ENCODE peak calls at places on chromosomes 13 and 19, in five cellular contexts. I, K, H, U and C are unnamed samples.

GRCh38 chr13:30884543-30884942 is 21.5 kb upstream of the MEDAG start:
- DNase-seq in I (no peak), K (no peak), H (no peak), U (no peak), C (no peak)

GRCh38 chr13:72163671-72164070 is 296.7 kb upstream of the DACH1 start:
- DNase-seq in I (no peak), K (no peak), H (no peak), U (no peak), C (no peak)

GRCh38 chr13:47903836-47904235 is 97.2 kb downstream of the SUCLA2 start:
- DNase-seq in I (peak), K (no peak), H (no peak), U (no peak), C (no peak)

GRCh38 chr13:109684084-109684835 is 102.1 kb downstream of the IRS2 start:
- DNase-seq in I (no peak), K (no peak), H (no peak), U (no peak), C (no peak)

GRCh38 chr13:53138369-53139036 is 109.9 kb downstream of the OLFM4 start:
- DNase-seq in I (peak), K (no peak), H (no peak), U (no peak), C (no peak)

GRCh38 chr13:97119899-97120745 is 102.0 kb upstream of the MBNL2 start:
- DNase-seq in I (no peak), K (no peak), H (no peak), U (no peak), C (no peak)

GRCh38 chr19:36418287-36419001 is at the start of gene ZFP82:
- DNase-seq in I (peak), K (peak), H (peak), U (peak), C (peak)

GRCh38 chr13:28657784-28658538 is 969 bp upstream of the POMP start:
- DNase-seq in I (peak), K (no peak), H (no peak), U (no peak), C (no peak)

GRCh38 chr19:48403606-48404005 is 10.1 kb downstream of the GRIN2D start:
- DNase-seq in I (peak), K (no peak), H (no peak), U (no peak), C (peak)

GRCh38 chr13:109318945-109319590 is 467.3 kb downstream of the IRS2 start:
- DNase-seq in I (no peak), K (no peak), H (no peak), U (no peak), C (no peak)

GRCh38 chr19:3151563-3152430 is 16.0 kb downstream of the GNA15 start:
- DNase-seq in I (no peak), K (no peak), H (no peak), U (no peak), C (no peak)

GRCh38 chr19:50415661-50416033 is 3.1 kb upstream of the SPIB start:
- DNase-seq in I (no peak), K (no peak), H (no peak), U (no peak), C (no peak)

GRCh38 chr13:43229506-43229905 is 206.1 kb downstream of the DNAJC15 start:
- DNase-seq in I (peak), K (no peak), H (no peak), U (no peak), C (no peak)

GRCh38 chr13:21670883-21671792 is at the start of gene FGF9:
- DNase-seq in I (peak), K (no peak), H (peak), U (peak), C (peak)
- H3K27ac ChIP-seq in I (no peak), K (no peak), H (peak), U (peak), C (peak)

GRCh38 chr19:41195675-41196497 is 2.9 kb downstream of the CYP2S1 start:
- DNase-seq in I (peak), K (no peak), H (no peak), U (no peak), C (no peak)
- H3K27ac ChIP-seq in I (no peak), K (no peak), H (peak), U (no peak), C (no peak)

GRCh38 chr19:39248806-39249205 is at the start of gene IFNL4:
- DNase-seq in I (no peak), K (no peak), H (no peak), U (no peak), C (no peak)

GRCh38 chr19:39251081-39251480 is 2.4 kb upstream of the IFNL4 start:
- DNase-seq in I (no peak), K (no peak), H (no peak), U (no peak), C (no peak)

GRCh38 chr19:39252458-39252857 is 3.8 kb upstream of the IFNL4 start:
- DNase-seq in I (no peak), K (no peak), H (no peak), U (no peak), C (no peak)

GRCh38 chr19:39247701-39248664 is 673 bp downstream of the IFNL4 start:
- DNase-seq in I (peak), K (no peak), H (no peak), U (no peak), C (no peak)

GRCh38 chr19:39246951-39247669 is 1.5 kb downstream of the IFNL4 start:
- DNase-seq in I (peak), K (no peak), H (no peak), U (no peak), C (no peak)
- H3K27ac ChIP-seq in I (no peak), K (no peak), H (no peak), U (no peak), C (no peak)

GRCh38 chr19:38650911-38651584 is 3.6 kb downstream of the ACTN4 start:
- DNase-seq in I (peak), K (no peak), H (no peak), U (no peak), C (peak)
- H3K27ac ChIP-seq in I (peak), K (peak), H (peak), U (peak), C (peak)

GRCh38 chr13:113453962-113454361 is 674 bp upstream of the ADPRHL1 start:
- DNase-seq in I (peak), K (no peak), H (no peak), U (no peak), C (no peak)
- H3K27ac ChIP-seq in I (peak), K (no peak), H (no peak), U (peak), C (no peak)

GRCh38 chr19:41688098-41688497 is at the start of gene CEACAM7:
- DNase-seq in I (no peak), K (no peak), H (no peak), U (no peak), C (no peak)
- H3K27ac ChIP-seq in I (no peak), K (no peak), H (no peak), U (no peak), C (no peak)

GRCh38 chr13:113178896-113179167 is 20.4 kb downstream of the PROZ start:
- DNase-seq in I (no peak), K (no peak), H (no peak), U (no peak), C (no peak)
- H3K27ac ChIP-seq in I (peak), K (no peak), H (no peak), U (no peak), C (no peak)

GRCh38 chr19:38733493-38734175 is 10.6 kb downstream of the CAPN12 start:
- DNase-seq in I (no peak), K (no peak), H (peak), U (no peak), C (no peak)
- H3K27ac ChIP-seq in I (peak), K (peak), H (peak), U (peak), C (peak)

GRCh38 chr19:10421240-10421948 is 1.1 kb downstream of the PDE4A start:
- DNase-seq in I (no peak), K (no peak), H (no peak), U (no peak), C (no peak)

GRCh38 chr19:10427169-10427568 is 6.8 kb downstream of the PDE4A start:
- DNase-seq in I (no peak), K (no peak), H (no peak), U (no peak), C (no peak)

GRCh38 chr19:10421981-10422461 is 1.7 kb downstream of the PDE4A start:
- DNase-seq in I (no peak), K (no peak), H (no peak), U (no peak), C (no peak)

GRCh38 chr19:10422846-10423245 is 2.5 kb downstream of the PDE4A start:
- DNase-seq in I (no peak), K (no peak), H (no peak), U (no peak), C (no peak)

GRCh38 chr19:10424011-10424637 is 3.8 kb downstream of the PDE4A start:
- DNase-seq in I (peak), K (no peak), H (peak), U (peak), C (peak)
- H3K27ac ChIP-seq in I (no peak), K (no peak), H (peak), U (no peak), C (no peak)

GRCh38 chr19:19528721-19529490 is at the start of gene YJEFN3:
- DNase-seq in I (peak), K (peak), H (no peak), U (no peak), C (no peak)

GRCh38 chr19:19527674-19528625 is 761 bp upstream of the YJEFN3 start:
- DNase-seq in I (no peak), K (no peak), H (no peak), U (no peak), C (no peak)

GRCh38 chr19:19525611-19526380 is 2.9 kb upstream of the YJEFN3 start:
- DNase-seq in I (no peak), K (no peak), H (no peak), U (no peak), C (no peak)

GRCh38 chr19:19526581-19527370 is 1.9 kb upstream of the YJEFN3 start:
- DNase-seq in I (no peak), K (no peak), H (no peak), U (no peak), C (no peak)

DNA sequence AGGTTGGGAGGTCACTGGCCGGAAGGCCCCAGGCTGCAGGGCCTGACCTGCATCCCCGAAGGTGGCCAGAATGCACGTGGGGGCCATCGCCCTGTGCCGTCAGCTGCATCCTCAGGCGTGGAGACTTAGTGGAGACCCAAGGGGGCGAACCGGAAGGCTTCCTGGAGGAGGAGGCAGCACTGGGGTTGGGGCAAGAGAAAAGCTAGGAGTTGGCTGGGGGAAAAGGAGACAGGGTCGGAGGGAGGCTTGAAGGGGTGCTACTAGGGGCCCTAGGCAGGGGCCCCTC is 1.4 kb upstream of the YJEFN3 start:
- DNase-seq in I (no peak), K (no peak), H (no peak), U (no peak), C (no peak)
- H3K27ac ChIP-seq in I (no peak), K (no peak), H (no peak), U (no peak), C (no peak)